ENCODE peak calls at places on chromosome 5, in five cellular contexts. J, L, E, X and B are unnamed samples.
A peak's percentile ranks its signal among the peaks of the same experiment; 100 is the strongest.

GRCh38 chr5:81165493-81166119 is 67.5 kb upstream of the CKMT2 start:
- DNase-seq in J (peak; percentile 69), L (peak; percentile 82), E (no peak), X (peak; percentile 36), B (peak; percentile 80)

GRCh38 chr5:94043311-94043710 is 301.9 kb upstream of the POU5F2 start:
- DNase-seq in J (no peak), L (no peak), E (no peak), X (no peak), B (no peak)

GRCh38 chr5:157558089-157558595 is 17.4 kb downstream of the ADAM19 start:
- DNase-seq in J (no peak), L (no peak), E (peak; percentile 13), X (no peak), B (no peak)

GRCh38 chr5:78076351-78076750 is 218.1 kb downstream of the AP3B1 start:
- DNase-seq in J (no peak), L (no peak), E (no peak), X (no peak), B (no peak)

GRCh38 chr5:61051267-61051666 is 106.3 kb downstream of the NDUFAF2 start:
- DNase-seq in J (no peak), L (no peak), E (no peak), X (no peak), B (no peak)

GRCh38 chr5:159819671-159820411 is 96.4 kb upstream of the ADRA1B start:
- DNase-seq in J (no peak), L (no peak), E (peak; percentile 72), X (no peak), B (no peak)

GRCh38 chr5:127827451-127827850 is 124.3 kb downstream of the CCDC192 start:
- DNase-seq in J (no peak), L (no peak), E (no peak), X (no peak), B (no peak)

GRCh38 chr5:55908804-55909203 is 57.6 kb downstream of the IL31RA start:
- DNase-seq in J (no peak), L (no peak), E (no peak), X (no peak), B (no peak)

GRCh38 chr5:122311888-122312669 is at the start of gene SNCAIP:
- DNase-seq in J (peak; percentile 28), L (peak; percentile 83), E (peak; percentile 77), X (no peak), B (peak; percentile 62)

GRCh38 chr5:180813418-180813817 is 10.8 kb upstream of the MGAT1 start:
- DNase-seq in J (no peak), L (no peak), E (peak; percentile 16), X (no peak), B (no peak)

GRCh38 chr5:160097981-160098380 is 21.3 kb downstream of the PWWP2A start:
- DNase-seq in J (no peak), L (no peak), E (no peak), X (no peak), B (no peak)

GRCh38 chr5:173618927-173619519 is 2.6 kb upstream of the BOD1 start:
- DNase-seq in J (peak; percentile 33), L (peak; percentile 64), E (peak; percentile 72), X (peak; percentile 15), B (no peak)

GRCh38 chr5:28648108-28648507 is 1609.7 kb upstream of the CDH9 start:
- DNase-seq in J (no peak), L (peak; percentile 24), E (no peak), X (no peak), B (peak; percentile 8)

GRCh38 chr5:14476791-14477435 is 104.7 kb upstream of the OTULINL start:
- DNase-seq in J (no peak), L (no peak), E (no peak), X (no peak), B (no peak)

GRCh38 chr5:171749365-171749764 is 36.3 kb upstream of the SMIM23 start:
- DNase-seq in J (no peak), L (no peak), E (no peak), X (no peak), B (no peak)

GRCh38 chr5:138602371-138603000 is 27.3 kb upstream of the HSPA9 start:
- DNase-seq in J (no peak), L (no peak), E (peak; percentile 16), X (no peak), B (no peak)

GRCh38 chr5:142143878-142144277 is 35.3 kb downstream of the NDFIP1 start:
- DNase-seq in J (no peak), L (peak; percentile 30), E (no peak), X (no peak), B (no peak)

GRCh38 chr5:133840168-133840567 is 128.3 kb downstream of the C5orf15 start:
- DNase-seq in J (no peak), L (no peak), E (no peak), X (no peak), B (no peak)